ENCODE peak calls at places on chromosomes 2 and 18, in ten cellular contexts. S, B, Z, G, U, D, Y, K, P and H are unnamed samples.

GRCh38 chr2:55051026-55051866 is 995 bp upstream of the RTN4 start:
- DNase-seq in D (no peak), K (peak; percentile 45), B (peak; percentile 73), G (peak; percentile 13), S (peak; percentile 37), P (peak; percentile 27), Z (peak; percentile 9), U (peak; percentile 11), Y (peak; percentile 42), H (peak; percentile 100)

GRCh38 chr18:50075772-50076171 is 119.2 kb downstream of the MYO5B start:
- DNase-seq in U (no peak), Y (no peak), G (no peak), B (no peak), Z (no peak), P (no peak), K (no peak), S (no peak), D (no peak), H (no peak)

GRCh38 chr2:239012936-239013669 is 165.2 kb downstream of the TWIST2 start:
- DNase-seq in P (no peak), Y (no peak), K (no peak), G (no peak), D (peak; percentile 36), U (no peak), S (no peak), B (no peak), Z (no peak), H (no peak)

GRCh38 chr2:95206086-95206485 is 1.2 kb upstream of the ZNF892 start:
- DNase-seq in B (no peak), P (no peak), Z (no peak), S (no peak), K (no peak), U (no peak), G (no peak), Y (no peak), D (no peak), H (no peak)

GRCh38 chr2:29220506-29221270 is 105.5 kb downstream of the CLIP4 start:
- DNase-seq in Y (no peak), K (no peak), S (no peak), P (peak; percentile 4), G (no peak), B (no peak), D (no peak), Z (no peak), U (no peak), H (no peak)

GRCh38 chr18:13536578-13536977 is 189.8 kb downstream of the FAM210A start:
- DNase-seq in U (no peak), D (no peak), Z (no peak), S (no peak), G (no peak), P (no peak), B (no peak), Y (no peak), K (no peak), H (no peak)

GRCh38 chr2:171430516-171431410 is 3.0 kb downstream of the METTL8 start:
- DNase-seq in K (no peak), S (no peak), U (no peak), Z (no peak), G (no peak), B (no peak), Y (no peak), D (no peak), P (no peak), H (peak; percentile 57)

GRCh38 chr2:226116346-226116745 is 683.3 kb downstream of the IRS1 start:
- DNase-seq in K (no peak), B (no peak), D (no peak), S (no peak), P (no peak), U (no peak), Z (no peak), G (no peak), Y (no peak), H (no peak)

GRCh38 chr2:201130524-201131186 is 14.7 kb downstream of the CFLAR start:
- DNase-seq in Y (peak; percentile 66), D (no peak), S (peak; percentile 43), B (no peak), G (peak; percentile 22), Z (no peak), P (peak; percentile 50), U (no peak), K (no peak), H (peak; percentile 99)

GRCh38 chr2:138012968-138013367 is 48.7 kb downstream of the HNMT start:
- DNase-seq in B (no peak), Z (no peak), Y (no peak), D (no peak), P (no peak), S (no peak), K (no peak), U (no peak), G (no peak), H (no peak)